ENCODE peak calls at places on chromosomes 1 and 21, in five cellular contexts. One of them, this sample, is unnamed.

GRCh38 chr1:236021424-236022135 is 43.3 kb downstream of the NID1 start:
- DNase-seq in A549: no peak
- DNase-seq in HL-60: no peak
- DNase-seq in NB4: no peak
- DNase-seq in thoracic aorta: no peak
- DNase-seq in this sample: no peak

GRCh38 chr1:109269981-109270622 is 12.8 kb downstream of the PSRC1 start:
- DNase-seq in A549: no peak
- DNase-seq in thoracic aorta: no peak
- DNase-seq in HL-60: no peak
- DNase-seq in NB4: no peak
- DNase-seq in this sample: no peak

GRCh38 chr1:211581521-211581920 is 2.6 kb upstream of the SLC30A1 start:
- DNase-seq in A549: no peak
- DNase-seq in HL-60: no peak
- DNase-seq in thoracic aorta: no peak
- DNase-seq in NB4: no peak
- DNase-seq in this sample: no peak

GRCh38 chr1:172903581-172904220 is 147.0 kb downstream of the TNFSF18 start:
- DNase-seq in HL-60: no peak
- DNase-seq in A549: no peak
- DNase-seq in thoracic aorta: no peak
- DNase-seq in NB4: no peak
- DNase-seq in this sample: peak

GRCh38 chr1:46248122-46248920 is 758 bp downstream of the RAD54L start:
- DNase-seq in NB4: peak
- DNase-seq in A549: peak
- DNase-seq in HL-60: peak
- DNase-seq in thoracic aorta: no peak
- DNase-seq in this sample: peak

GRCh38 chr21:46363698-46364097 is 39.7 kb downstream of the PCNT start:
- DNase-seq in NB4: no peak
- DNase-seq in thoracic aorta: no peak
- DNase-seq in HL-60: no peak
- DNase-seq in A549: no peak
- DNase-seq in this sample: no peak

GRCh38 chr1:48227165-48228013 is 4.9 kb downstream of the SLC5A9 start:
- DNase-seq in thoracic aorta: no peak
- DNase-seq in HL-60: peak
- DNase-seq in NB4: peak
- DNase-seq in A549: no peak
- DNase-seq in this sample: no peak

GRCh38 chr1:10635385-10635896 is 160.7 kb downstream of the PEX14 start:
- DNase-seq in NB4: peak
- DNase-seq in A549: no peak
- DNase-seq in HL-60: peak
- DNase-seq in thoracic aorta: no peak
- DNase-seq in this sample: peak

GRCh38 chr1:206708882-206709281 is 24.2 kb downstream of the MAPKAPK2 start:
- DNase-seq in thoracic aorta: no peak
- DNase-seq in NB4: no peak
- DNase-seq in HL-60: no peak
- DNase-seq in A549: peak
- DNase-seq in this sample: no peak

GRCh38 chr21:45420623-45421041 is 15.7 kb downstream of the COL18A1 start:
- DNase-seq in A549: peak
- DNase-seq in HL-60: no peak
- DNase-seq in NB4: no peak
- DNase-seq in thoracic aorta: no peak
- DNase-seq in this sample: no peak

GRCh38 chr1:155207578-155208405 is at the start of gene THBS3:
- DNase-seq in thoracic aorta: no peak
- DNase-seq in HL-60: peak
- DNase-seq in A549: no peak
- DNase-seq in NB4: peak
- DNase-seq in this sample: no peak

GRCh38 chr1:47664356-47664755 is 226.5 kb downstream of the FOXD2 start:
- DNase-seq in NB4: no peak
- DNase-seq in thoracic aorta: no peak
- DNase-seq in HL-60: no peak
- DNase-seq in A549: no peak
- DNase-seq in this sample: no peak

GRCh38 chr1:198699167-198700015 is 60.6 kb downstream of the PTPRC start:
- DNase-seq in NB4: no peak
- DNase-seq in thoracic aorta: no peak
- DNase-seq in HL-60: no peak
- DNase-seq in A549: peak
- DNase-seq in this sample: peak

GRCh38 chr1:33007190-33008050 is 29.3 kb downstream of the AK2 start:
- DNase-seq in thoracic aorta: peak
- DNase-seq in NB4: peak
- DNase-seq in HL-60: no peak
- DNase-seq in A549: peak
- DNase-seq in this sample: peak

GRCh38 chr1:110600716-110601115 is 5.4 kb downstream of the KCNA2 start:
- DNase-seq in HL-60: no peak
- DNase-seq in A549: no peak
- DNase-seq in thoracic aorta: no peak
- DNase-seq in NB4: no peak
- DNase-seq in this sample: no peak

GRCh38 chr1:97726386-97726785 is 194.4 kb downstream of the DPYD start:
- DNase-seq in A549: no peak
- DNase-seq in thoracic aorta: no peak
- DNase-seq in HL-60: no peak
- DNase-seq in NB4: no peak
- DNase-seq in this sample: no peak

GRCh38 chr21:45253180-45253579 is 34.5 kb downstream of the POFUT2 start:
- DNase-seq in A549: no peak
- DNase-seq in NB4: peak
- DNase-seq in thoracic aorta: no peak
- DNase-seq in HL-60: no peak
- DNase-seq in this sample: no peak

GRCh38 chr1:46611691-46612221 is 4.9 kb downstream of the MOB3C start:
- DNase-seq in A549: peak
- DNase-seq in HL-60: no peak
- DNase-seq in NB4: peak
- DNase-seq in thoracic aorta: no peak
- DNase-seq in this sample: peak

GRCh38 chr1:231139125-231139649 is 22.7 kb upstream of the TRIM67 start:
- DNase-seq in HL-60: no peak
- DNase-seq in thoracic aorta: no peak
- DNase-seq in A549: peak
- DNase-seq in NB4: peak
- DNase-seq in this sample: no peak

GRCh38 chr1:19326748-19327065 is 14.6 kb downstream of the SLC66A1 start:
- DNase-seq in NB4: no peak
- DNase-seq in HL-60: no peak
- DNase-seq in thoracic aorta: no peak
- DNase-seq in A549: no peak
- DNase-seq in this sample: no peak

GRCh38 chr1:20370628-20371200 is 80.0 kb downstream of the VWA5B1 start:
- DNase-seq in HL-60: no peak
- DNase-seq in NB4: no peak
- DNase-seq in A549: no peak
- DNase-seq in thoracic aorta: no peak
- DNase-seq in this sample: no peak

GRCh38 chr1:160580208-160580812 is 1.0 kb upstream of the CD84 start:
- DNase-seq in NB4: peak
- DNase-seq in A549: no peak
- DNase-seq in HL-60: peak
- DNase-seq in thoracic aorta: no peak
- DNase-seq in this sample: no peak

GRCh38 chr1:224867715-224868114 is 61.8 kb upstream of the DNAH14 start:
- DNase-seq in HL-60: no peak
- DNase-seq in A549: no peak
- DNase-seq in thoracic aorta: no peak
- DNase-seq in NB4: no peak
- DNase-seq in this sample: no peak

GRCh38 chr1:72690871-72691270 is 408.5 kb upstream of the NEGR1 start:
- DNase-seq in thoracic aorta: no peak
- DNase-seq in NB4: no peak
- DNase-seq in A549: no peak
- DNase-seq in HL-60: no peak
- DNase-seq in this sample: no peak

GRCh38 chr1:54811739-54812655 is 10.9 kb upstream of the TTC22 start:
- DNase-seq in HL-60: no peak
- DNase-seq in A549: no peak
- DNase-seq in thoracic aorta: no peak
- DNase-seq in NB4: no peak
- DNase-seq in this sample: no peak

GRCh38 chr1:63821650-63822049 is 47.8 kb downstream of the ROR1 start:
- DNase-seq in HL-60: no peak
- DNase-seq in A549: no peak
- DNase-seq in thoracic aorta: no peak
- DNase-seq in NB4: no peak
- DNase-seq in this sample: no peak

DNA sequence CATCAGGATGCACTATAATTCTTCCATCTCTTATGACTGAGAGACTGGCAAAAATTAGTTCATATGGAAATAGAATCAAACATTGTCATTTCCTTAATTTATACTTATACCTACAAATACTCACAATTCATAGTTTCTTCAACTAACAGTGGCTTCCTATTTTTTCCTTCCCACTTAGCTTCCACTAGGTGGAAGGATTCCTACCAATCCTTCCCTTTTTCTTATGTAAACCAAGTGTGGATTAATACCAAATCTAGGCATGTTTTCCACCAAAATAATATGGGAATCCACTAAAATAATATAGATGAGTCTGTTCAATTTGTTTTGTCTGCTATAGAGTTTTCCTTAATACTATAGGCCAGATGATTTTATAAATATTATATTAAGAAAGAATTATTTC is 1537.1 kb downstream of the PLA2G4A start:
- DNase-seq in thoracic aorta: no peak
- DNase-seq in A549: no peak
- DNase-seq in HL-60: no peak
- DNase-seq in NB4: no peak
- DNase-seq in this sample: no peak
- TF ChIP-seq CTCF in thoracic aorta: no peak
- TF ChIP-seq CTCF in A549: no peak
- TF ChIP-seq CTCF in HL-60: no peak
- TF ChIP-seq CTCF in NB4: no peak
- TF ChIP-seq CTCF in this sample: no peak

GRCh38 chr1:243732627-243733026 is 117.4 kb downstream of the AKT3 start:
- DNase-seq in A549: no peak
- DNase-seq in HL-60: no peak
- DNase-seq in thoracic aorta: no peak
- DNase-seq in NB4: no peak
- DNase-seq in this sample: no peak

GRCh38 chr1:243731301-243731891 is 118.6 kb downstream of the AKT3 start:
- DNase-seq in thoracic aorta: no peak
- DNase-seq in HL-60: peak
- DNase-seq in NB4: peak
- DNase-seq in A549: no peak
- DNase-seq in this sample: no peak

GRCh38 chr1:243733670-243734310 is 116.3 kb downstream of the AKT3 start:
- DNase-seq in thoracic aorta: no peak
- DNase-seq in NB4: no peak
- DNase-seq in A549: no peak
- DNase-seq in HL-60: no peak
- DNase-seq in this sample: no peak

GRCh38 chr1:243730499-243731150 is 119.4 kb downstream of the AKT3 start:
- DNase-seq in NB4: peak
- DNase-seq in thoracic aorta: no peak
- DNase-seq in HL-60: peak
- DNase-seq in A549: no peak
- DNase-seq in this sample: peak

GRCh38 chr1:243731974-243732373 is 118.1 kb downstream of the AKT3 start:
- DNase-seq in HL-60: peak
- DNase-seq in NB4: peak
- DNase-seq in thoracic aorta: no peak
- DNase-seq in A549: no peak
- DNase-seq in this sample: no peak
- TF ChIP-seq CTCF in HL-60: no peak
- TF ChIP-seq CTCF in NB4: no peak
- TF ChIP-seq CTCF in thoracic aorta: no peak
- TF ChIP-seq CTCF in A549: no peak
- TF ChIP-seq CTCF in this sample: no peak

DNA sequence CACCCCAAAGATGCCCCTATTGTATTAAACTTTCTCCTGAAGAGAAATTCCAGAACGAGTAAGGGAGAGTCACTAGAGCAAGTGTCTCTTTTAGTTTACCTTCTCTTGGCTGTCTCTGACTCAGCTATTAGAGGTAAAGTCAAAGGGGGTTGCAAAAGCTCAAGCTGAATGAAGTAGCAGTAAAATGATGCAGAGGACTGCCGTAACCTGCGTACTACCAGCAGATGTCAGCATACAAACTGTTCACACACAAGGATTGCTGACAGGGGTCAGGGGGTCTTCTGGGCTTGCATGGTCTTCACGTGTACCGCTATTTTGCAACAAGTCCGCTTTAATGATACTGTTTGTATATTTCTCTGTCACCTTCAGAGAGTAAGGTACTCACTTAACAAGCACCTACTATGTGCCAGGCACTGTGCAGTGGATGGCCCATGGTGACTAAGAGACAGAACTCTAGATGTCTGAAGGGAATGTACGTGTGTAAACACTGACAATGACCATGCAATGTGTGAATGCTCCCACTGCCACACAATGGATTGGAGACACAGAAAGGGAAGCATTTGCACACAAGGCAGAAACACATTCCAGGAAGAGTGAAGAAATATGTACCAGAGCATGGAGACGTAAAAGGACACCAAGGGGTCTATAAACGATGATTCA is 34.9 kb downstream of the CHML start:
- DNase-seq in HL-60: no peak
- DNase-seq in A549: peak
- DNase-seq in NB4: peak
- DNase-seq in thoracic aorta: no peak
- DNase-seq in this sample: no peak
- TF ChIP-seq CTCF in HL-60: peak
- TF ChIP-seq CTCF in A549: peak
- TF ChIP-seq CTCF in NB4: peak
- TF ChIP-seq CTCF in thoracic aorta: no peak
- TF ChIP-seq CTCF in this sample: no peak

GRCh38 chr1:170604065-170604464 is 59.9 kb upstream of the PRRX1 start:
- DNase-seq in thoracic aorta: no peak
- DNase-seq in NB4: no peak
- DNase-seq in HL-60: no peak
- DNase-seq in A549: no peak
- DNase-seq in this sample: no peak

GRCh38 chr1:170599033-170599432 is 64.9 kb upstream of the PRRX1 start:
- DNase-seq in thoracic aorta: no peak
- DNase-seq in HL-60: no peak
- DNase-seq in NB4: no peak
- DNase-seq in A549: no peak
- DNase-seq in this sample: no peak

GRCh38 chr1:170601866-170602265 is 62.1 kb upstream of the PRRX1 start:
- DNase-seq in thoracic aorta: no peak
- DNase-seq in HL-60: no peak
- DNase-seq in A549: no peak
- DNase-seq in NB4: no peak
- DNase-seq in this sample: no peak

DNA sequence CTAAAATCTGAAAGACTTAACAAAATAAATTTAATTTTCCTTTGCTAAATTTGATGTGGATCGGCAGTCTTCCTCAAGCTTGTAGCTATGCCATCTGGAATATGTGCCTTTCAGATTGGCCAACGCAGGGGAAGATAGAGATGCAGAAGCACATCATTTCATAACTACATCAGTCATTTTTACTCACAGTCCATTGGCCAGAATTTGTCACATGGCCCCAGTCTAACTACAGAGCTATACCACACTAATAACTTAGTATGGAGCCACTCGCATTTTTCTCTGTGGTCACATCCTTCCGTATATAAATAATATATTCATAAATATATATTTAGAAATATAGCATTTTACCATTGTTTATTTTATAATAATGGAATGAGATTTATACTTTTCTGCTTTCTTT is 59.0 kb upstream of the PRRX1 start:
- DNase-seq in HL-60: no peak
- DNase-seq in thoracic aorta: no peak
- DNase-seq in NB4: no peak
- DNase-seq in A549: no peak
- DNase-seq in this sample: no peak
- TF ChIP-seq CTCF in HL-60: no peak
- TF ChIP-seq CTCF in thoracic aorta: no peak
- TF ChIP-seq CTCF in NB4: no peak
- TF ChIP-seq CTCF in A549: no peak
- TF ChIP-seq CTCF in this sample: no peak

This sample was measured in RWPE1.